ENCODE peak calls at places on chromosomes 5 and 9, in six cellular contexts. I is epithelial cell of esophagus; M is pancreas; K is activated CD8-positive, alpha-beta T cell treated with anti-CD3 and anti-CD28 coated beads, Interleukin-2, amount 10 ng/mL, durations not matched to agents 7 days and 5 days; V is AML-193; U is tibial nerve. E is an unnamed sample.

GRCh38 chr9:126907058-126907457 is 7.5 kb upstream of the RALGPS1 start:
- DNase-seq in K (no peak), I (no peak), U (no peak), V (no peak), M (no peak), E (no peak)

GRCh38 chr9:93649610-93650261 is 73.4 kb downstream of the PHF2 start:
- DNase-seq in K (no peak), I (peak; percentile 29), U (no peak), M (no peak), V (no peak), E (peak; percentile 34)

GRCh38 chr9:135669616-135670285 is 6.6 kb downstream of the LCN9 start:
- DNase-seq in V (no peak), K (no peak), I (no peak), M (peak; percentile 40), U (no peak), E (no peak)

GRCh38 chr9:5884191-5884590 is 6.5 kb upstream of the MLANA start:
- DNase-seq in K (no peak), U (no peak), M (no peak), I (peak; percentile 61), V (no peak), E (no peak)

GRCh38 chr5:636951-637350 is 24.8 kb downstream of the CEP72 start:
- DNase-seq in U (no peak), M (no peak), I (no peak), V (no peak), K (no peak), E (no peak)

GRCh38 chr5:72468606-72469005 is 38.6 kb downstream of the ZNF366 start:
- DNase-seq in V (no peak), I (no peak), M (no peak), U (no peak), K (no peak), E (no peak)

GRCh38 chr5:168713051-168713450 is 133.9 kb upstream of the PANK3 start:
- DNase-seq in V (no peak), M (no peak), I (peak; percentile 49), K (no peak), U (no peak), E (no peak)

GRCh38 chr5:132419517-132420468 is 50.3 kb downstream of the SLC22A5 start:
- DNase-seq in K (peak; percentile 76), V (peak; percentile 69), I (peak; percentile 69), M (peak; percentile 71), U (peak; percentile 63), E (no peak)

GRCh38 chr5:160036884-160037283 is 27.9 kb downstream of the TTC1 start:
- DNase-seq in I (no peak), V (no peak), M (no peak), U (no peak), K (no peak), E (no peak)

GRCh38 chr5:171409164-171410136 is 10.0 kb upstream of the FGF18 start:
- DNase-seq in M (no peak), I (no peak), V (no peak), U (no peak), K (peak; percentile 14), E (no peak)

GRCh38 chr9:84793251-84793650 is 123.7 kb downstream of the NTRK2 start:
- DNase-seq in U (no peak), M (no peak), K (no peak), I (no peak), V (no peak), E (no peak)

GRCh38 chr9:129146441-129146933 is 31.6 kb downstream of the IER5L start:
- DNase-seq in I (no peak), U (no peak), M (no peak), V (no peak), K (no peak), E (no peak)

GRCh38 chr9:13787234-13787833 is 507.8 kb upstream of the MPDZ start:
- DNase-seq in M (no peak), I (no peak), K (no peak), U (peak; percentile 60), V (no peak), E (no peak)

GRCh38 chr9:92619601-92620300 is 50.2 kb downstream of the IPPK start:
- DNase-seq in U (no peak), I (no peak), M (no peak), K (no peak), V (no peak), E (peak; percentile 50)

GRCh38 chr5:27318701-27319100 is 280.3 kb upstream of the CDH9 start:
- DNase-seq in U (no peak), M (no peak), K (no peak), I (no peak), V (no peak), E (no peak)

GRCh38 chr9:104780796-104781395 is 17.0 kb downstream of the NIPSNAP3B start:
- DNase-seq in V (peak; percentile 43), U (no peak), I (peak; percentile 65), K (no peak), M (no peak), E (no peak)

E was measured in right atrium auricular region.